ENCODE peak calls at places on chromosomes 2 and 18, in ten cellular contexts. One of them, this sample, is unnamed.

GRCh38 chr2:168948621-168949212 is 47.6 kb downstream of the G6PC2 start:
- DNase-seq in stimulated activated CD8-positive, alpha-beta memory T cell treated with anti-CD3 and anti-CD28 coated beads, Interleukin-2, amount 100 ng/mL, for 48 hours: no peak
- DNase-seq in cardiac muscle cell: peak; percentile 41
- DNase-seq in right lobe of liver: no peak
- DNase-seq in NCI-H510A treated with DMSO at 0.1 percent for 48 hours: no peak
- DNase-seq in fibroblast of the aortic adventitia: peak; percentile 11
- DNase-seq in LHCN-M2: no peak
- DNase-seq in OCI-M1: peak; percentile 41
- DNase-seq in sigmoid colon: no peak
- DNase-seq in cardiac fibroblast: peak; percentile 52
- DNase-seq in this sample: peak; percentile 37

GRCh38 chr2:173149491-173149890 is 73.8 kb downstream of the MAP3K20 start:
- DNase-seq in LHCN-M2: no peak
- DNase-seq in sigmoid colon: no peak
- DNase-seq in stimulated activated CD8-positive, alpha-beta memory T cell treated with anti-CD3 and anti-CD28 coated beads, Interleukin-2, amount 100 ng/mL, for 48 hours: peak; percentile 28
- DNase-seq in NCI-H510A treated with DMSO at 0.1 percent for 48 hours: no peak
- DNase-seq in fibroblast of the aortic adventitia: no peak
- DNase-seq in OCI-M1: no peak
- DNase-seq in cardiac fibroblast: no peak
- DNase-seq in right lobe of liver: no peak
- DNase-seq in cardiac muscle cell: no peak
- DNase-seq in this sample: no peak

GRCh38 chr18:79118797-79119196 is 49.6 kb downstream of the ATP9B start:
- DNase-seq in fibroblast of the aortic adventitia: no peak
- DNase-seq in cardiac muscle cell: peak; percentile 65
- DNase-seq in LHCN-M2: no peak
- DNase-seq in sigmoid colon: no peak
- DNase-seq in OCI-M1: no peak
- DNase-seq in right lobe of liver: no peak
- DNase-seq in NCI-H510A treated with DMSO at 0.1 percent for 48 hours: no peak
- DNase-seq in cardiac fibroblast: no peak
- DNase-seq in stimulated activated CD8-positive, alpha-beta memory T cell treated with anti-CD3 and anti-CD28 coated beads, Interleukin-2, amount 100 ng/mL, for 48 hours: no peak
- DNase-seq in this sample: no peak

GRCh38 chr2:149098722-149099121 is 60.2 kb downstream of the LYPD6B start:
- DNase-seq in OCI-M1: no peak
- DNase-seq in stimulated activated CD8-positive, alpha-beta memory T cell treated with anti-CD3 and anti-CD28 coated beads, Interleukin-2, amount 100 ng/mL, for 48 hours: no peak
- DNase-seq in fibroblast of the aortic adventitia: peak; percentile 7
- DNase-seq in cardiac fibroblast: no peak
- DNase-seq in cardiac muscle cell: peak; percentile 25
- DNase-seq in LHCN-M2: peak; percentile 85
- DNase-seq in right lobe of liver: no peak
- DNase-seq in sigmoid colon: no peak
- DNase-seq in NCI-H510A treated with DMSO at 0.1 percent for 48 hours: no peak
- DNase-seq in this sample: no peak

GRCh38 chr2:237129625-237130263 is 44.1 kb downstream of the COPS8 start:
- DNase-seq in NCI-H510A treated with DMSO at 0.1 percent for 48 hours: no peak
- DNase-seq in fibroblast of the aortic adventitia: no peak
- DNase-seq in right lobe of liver: no peak
- DNase-seq in stimulated activated CD8-positive, alpha-beta memory T cell treated with anti-CD3 and anti-CD28 coated beads, Interleukin-2, amount 100 ng/mL, for 48 hours: no peak
- DNase-seq in sigmoid colon: no peak
- DNase-seq in cardiac muscle cell: no peak
- DNase-seq in cardiac fibroblast: no peak
- DNase-seq in OCI-M1: no peak
- DNase-seq in LHCN-M2: no peak
- DNase-seq in this sample: no peak

GRCh38 chr2:132547089-132547687 is 122.8 kb downstream of the LYPD1 start:
- DNase-seq in stimulated activated CD8-positive, alpha-beta memory T cell treated with anti-CD3 and anti-CD28 coated beads, Interleukin-2, amount 100 ng/mL, for 48 hours: peak; percentile 33
- DNase-seq in LHCN-M2: peak; percentile 57
- DNase-seq in NCI-H510A treated with DMSO at 0.1 percent for 48 hours: peak; percentile 77
- DNase-seq in fibroblast of the aortic adventitia: peak; percentile 89
- DNase-seq in OCI-M1: peak; percentile 77
- DNase-seq in cardiac fibroblast: peak; percentile 88
- DNase-seq in cardiac muscle cell: peak; percentile 82
- DNase-seq in right lobe of liver: peak; percentile 54
- DNase-seq in sigmoid colon: peak; percentile 77
- DNase-seq in this sample: peak; percentile 59

GRCh38 chr2:146990311-146990781 is 854.5 kb upstream of the ACVR2A start:
- DNase-seq in right lobe of liver: no peak
- DNase-seq in cardiac fibroblast: peak; percentile 49
- DNase-seq in sigmoid colon: no peak
- DNase-seq in NCI-H510A treated with DMSO at 0.1 percent for 48 hours: no peak
- DNase-seq in OCI-M1: no peak
- DNase-seq in fibroblast of the aortic adventitia: peak; percentile 92
- DNase-seq in stimulated activated CD8-positive, alpha-beta memory T cell treated with anti-CD3 and anti-CD28 coated beads, Interleukin-2, amount 100 ng/mL, for 48 hours: no peak
- DNase-seq in LHCN-M2: peak; percentile 52
- DNase-seq in cardiac muscle cell: peak; percentile 85
- DNase-seq in this sample: no peak

GRCh38 chr2:101823347-101823791 is 125.9 kb downstream of the MAP4K4 start:
- DNase-seq in right lobe of liver: no peak
- DNase-seq in stimulated activated CD8-positive, alpha-beta memory T cell treated with anti-CD3 and anti-CD28 coated beads, Interleukin-2, amount 100 ng/mL, for 48 hours: peak; percentile 34
- DNase-seq in cardiac muscle cell: peak; percentile 78
- DNase-seq in cardiac fibroblast: peak; percentile 83
- DNase-seq in NCI-H510A treated with DMSO at 0.1 percent for 48 hours: peak; percentile 24
- DNase-seq in LHCN-M2: peak; percentile 62
- DNase-seq in OCI-M1: peak; percentile 56
- DNase-seq in fibroblast of the aortic adventitia: peak; percentile 72
- DNase-seq in sigmoid colon: peak; percentile 75
- DNase-seq in this sample: peak; percentile 66

GRCh38 chr2:84388133-84388532 is 70.9 kb downstream of the SUCLG1 start:
- DNase-seq in sigmoid colon: no peak
- DNase-seq in stimulated activated CD8-positive, alpha-beta memory T cell treated with anti-CD3 and anti-CD28 coated beads, Interleukin-2, amount 100 ng/mL, for 48 hours: no peak
- DNase-seq in NCI-H510A treated with DMSO at 0.1 percent for 48 hours: no peak
- DNase-seq in cardiac fibroblast: no peak
- DNase-seq in cardiac muscle cell: no peak
- DNase-seq in right lobe of liver: no peak
- DNase-seq in OCI-M1: no peak
- DNase-seq in fibroblast of the aortic adventitia: peak; percentile 10
- DNase-seq in LHCN-M2: peak; percentile 2
- DNase-seq in this sample: no peak

GRCh38 chr2:85769987-85770362 is 16.2 kb downstream of the ATOH8 start:
- DNase-seq in right lobe of liver: no peak
- DNase-seq in cardiac muscle cell: no peak
- DNase-seq in sigmoid colon: no peak
- DNase-seq in fibroblast of the aortic adventitia: no peak
- DNase-seq in cardiac fibroblast: no peak
- DNase-seq in LHCN-M2: no peak
- DNase-seq in OCI-M1: no peak
- DNase-seq in stimulated activated CD8-positive, alpha-beta memory T cell treated with anti-CD3 and anti-CD28 coated beads, Interleukin-2, amount 100 ng/mL, for 48 hours: no peak
- DNase-seq in NCI-H510A treated with DMSO at 0.1 percent for 48 hours: no peak
- DNase-seq in this sample: no peak

GRCh38 chr2:144524190-144524957 is 4.5 kb upstream of the ZEB2 start:
- DNase-seq in right lobe of liver: peak; percentile 67
- DNase-seq in OCI-M1: peak; percentile 49
- DNase-seq in NCI-H510A treated with DMSO at 0.1 percent for 48 hours: peak; percentile 19
- DNase-seq in sigmoid colon: peak; percentile 80
- DNase-seq in stimulated activated CD8-positive, alpha-beta memory T cell treated with anti-CD3 and anti-CD28 coated beads, Interleukin-2, amount 100 ng/mL, for 48 hours: no peak
- DNase-seq in cardiac fibroblast: peak; percentile 34
- DNase-seq in fibroblast of the aortic adventitia: peak; percentile 47
- DNase-seq in LHCN-M2: peak; percentile 37
- DNase-seq in cardiac muscle cell: peak; percentile 77
- DNase-seq in this sample: peak; percentile 40

GRCh38 chr2:70896765-70897202 is 38.9 kb upstream of the ATP6V1B1 start:
- DNase-seq in cardiac fibroblast: no peak
- DNase-seq in right lobe of liver: no peak
- DNase-seq in fibroblast of the aortic adventitia: no peak
- DNase-seq in NCI-H510A treated with DMSO at 0.1 percent for 48 hours: no peak
- DNase-seq in cardiac muscle cell: no peak
- DNase-seq in stimulated activated CD8-positive, alpha-beta memory T cell treated with anti-CD3 and anti-CD28 coated beads, Interleukin-2, amount 100 ng/mL, for 48 hours: no peak
- DNase-seq in OCI-M1: no peak
- DNase-seq in sigmoid colon: no peak
- DNase-seq in LHCN-M2: no peak
- DNase-seq in this sample: no peak

GRCh38 chr2:60948161-60948560 is 66.8 kb downstream of the REL start:
- DNase-seq in right lobe of liver: no peak
- DNase-seq in LHCN-M2: no peak
- DNase-seq in fibroblast of the aortic adventitia: no peak
- DNase-seq in cardiac fibroblast: no peak
- DNase-seq in sigmoid colon: no peak
- DNase-seq in stimulated activated CD8-positive, alpha-beta memory T cell treated with anti-CD3 and anti-CD28 coated beads, Interleukin-2, amount 100 ng/mL, for 48 hours: no peak
- DNase-seq in OCI-M1: no peak
- DNase-seq in NCI-H510A treated with DMSO at 0.1 percent for 48 hours: no peak
- DNase-seq in cardiac muscle cell: no peak
- DNase-seq in this sample: no peak

GRCh38 chr2:42906557-42907380 is 114.4 kb upstream of the HAAO start:
- DNase-seq in cardiac muscle cell: peak; percentile 56
- DNase-seq in LHCN-M2: no peak
- DNase-seq in fibroblast of the aortic adventitia: peak; percentile 63
- DNase-seq in cardiac fibroblast: no peak
- DNase-seq in sigmoid colon: peak; percentile 82
- DNase-seq in right lobe of liver: no peak
- DNase-seq in stimulated activated CD8-positive, alpha-beta memory T cell treated with anti-CD3 and anti-CD28 coated beads, Interleukin-2, amount 100 ng/mL, for 48 hours: no peak
- DNase-seq in NCI-H510A treated with DMSO at 0.1 percent for 48 hours: peak; percentile 21
- DNase-seq in OCI-M1: no peak
- DNase-seq in this sample: no peak

GRCh38 chr2:121722479-121722878 is 14.2 kb downstream of the NIFK start:
- DNase-seq in stimulated activated CD8-positive, alpha-beta memory T cell treated with anti-CD3 and anti-CD28 coated beads, Interleukin-2, amount 100 ng/mL, for 48 hours: no peak
- DNase-seq in right lobe of liver: no peak
- DNase-seq in LHCN-M2: peak; percentile 84
- DNase-seq in OCI-M1: peak; percentile 25
- DNase-seq in cardiac fibroblast: peak; percentile 91
- DNase-seq in sigmoid colon: no peak
- DNase-seq in fibroblast of the aortic adventitia: peak; percentile 62
- DNase-seq in cardiac muscle cell: peak; percentile 19
- DNase-seq in NCI-H510A treated with DMSO at 0.1 percent for 48 hours: no peak
- DNase-seq in this sample: no peak

GRCh38 chr2:156110890-156111289 is 221.6 kb downstream of the NR4A2 start:
- DNase-seq in fibroblast of the aortic adventitia: no peak
- DNase-seq in right lobe of liver: no peak
- DNase-seq in NCI-H510A treated with DMSO at 0.1 percent for 48 hours: no peak
- DNase-seq in LHCN-M2: no peak
- DNase-seq in stimulated activated CD8-positive, alpha-beta memory T cell treated with anti-CD3 and anti-CD28 coated beads, Interleukin-2, amount 100 ng/mL, for 48 hours: no peak
- DNase-seq in OCI-M1: peak; percentile 85
- DNase-seq in sigmoid colon: no peak
- DNase-seq in cardiac muscle cell: no peak
- DNase-seq in cardiac fibroblast: no peak
- DNase-seq in this sample: peak; percentile 66

GRCh38 chr2:54620948-54621347 is 102.5 kb upstream of the EML6 start:
- DNase-seq in stimulated activated CD8-positive, alpha-beta memory T cell treated with anti-CD3 and anti-CD28 coated beads, Interleukin-2, amount 100 ng/mL, for 48 hours: no peak
- DNase-seq in LHCN-M2: no peak
- DNase-seq in cardiac muscle cell: no peak
- DNase-seq in OCI-M1: no peak
- DNase-seq in fibroblast of the aortic adventitia: no peak
- DNase-seq in sigmoid colon: no peak
- DNase-seq in right lobe of liver: no peak
- DNase-seq in cardiac fibroblast: no peak
- DNase-seq in NCI-H510A treated with DMSO at 0.1 percent for 48 hours: no peak
- DNase-seq in this sample: no peak

GRCh38 chr2:240598311-240598911 is 11.9 kb downstream of the CAPN10 start:
- DNase-seq in cardiac muscle cell: no peak
- DNase-seq in NCI-H510A treated with DMSO at 0.1 percent for 48 hours: no peak
- DNase-seq in stimulated activated CD8-positive, alpha-beta memory T cell treated with anti-CD3 and anti-CD28 coated beads, Interleukin-2, amount 100 ng/mL, for 48 hours: no peak
- DNase-seq in OCI-M1: no peak
- DNase-seq in cardiac fibroblast: no peak
- DNase-seq in right lobe of liver: no peak
- DNase-seq in fibroblast of the aortic adventitia: no peak
- DNase-seq in LHCN-M2: no peak
- DNase-seq in sigmoid colon: peak; percentile 64
- DNase-seq in this sample: no peak

GRCh38 chr2:162838141-162838500 is 446 bp downstream of the KCNH7 start:
- DNase-seq in stimulated activated CD8-positive, alpha-beta memory T cell treated with anti-CD3 and anti-CD28 coated beads, Interleukin-2, amount 100 ng/mL, for 48 hours: no peak
- DNase-seq in cardiac fibroblast: no peak
- DNase-seq in OCI-M1: no peak
- DNase-seq in sigmoid colon: no peak
- DNase-seq in LHCN-M2: no peak
- DNase-seq in fibroblast of the aortic adventitia: no peak
- DNase-seq in right lobe of liver: no peak
- DNase-seq in NCI-H510A treated with DMSO at 0.1 percent for 48 hours: peak; percentile 51
- DNase-seq in cardiac muscle cell: no peak
- DNase-seq in this sample: no peak

GRCh38 chr2:218448934-218449333 is 30.0 kb downstream of the VIL1 start:
- DNase-seq in sigmoid colon: no peak
- DNase-seq in cardiac fibroblast: peak; percentile 10
- DNase-seq in NCI-H510A treated with DMSO at 0.1 percent for 48 hours: peak; percentile 9
- DNase-seq in cardiac muscle cell: no peak
- DNase-seq in right lobe of liver: no peak
- DNase-seq in LHCN-M2: peak; percentile 72
- DNase-seq in fibroblast of the aortic adventitia: peak; percentile 5
- DNase-seq in OCI-M1: no peak
- DNase-seq in stimulated activated CD8-positive, alpha-beta memory T cell treated with anti-CD3 and anti-CD28 coated beads, Interleukin-2, amount 100 ng/mL, for 48 hours: no peak
- DNase-seq in this sample: no peak

GRCh38 chr2:63614983-63615945 is 26.5 kb downstream of the MDH1 start:
- DNase-seq in sigmoid colon: no peak
- DNase-seq in NCI-H510A treated with DMSO at 0.1 percent for 48 hours: no peak
- DNase-seq in right lobe of liver: no peak
- DNase-seq in fibroblast of the aortic adventitia: peak; percentile 40
- DNase-seq in LHCN-M2: no peak
- DNase-seq in stimulated activated CD8-positive, alpha-beta memory T cell treated with anti-CD3 and anti-CD28 coated beads, Interleukin-2, amount 100 ng/mL, for 48 hours: no peak
- DNase-seq in cardiac muscle cell: peak; percentile 52
- DNase-seq in OCI-M1: peak; percentile 13
- DNase-seq in cardiac fibroblast: peak; percentile 69
- DNase-seq in this sample: no peak

GRCh38 chr18:49026501-49027378 is 76.0 kb upstream of the SMAD7 start:
- DNase-seq in NCI-H510A treated with DMSO at 0.1 percent for 48 hours: no peak
- DNase-seq in stimulated activated CD8-positive, alpha-beta memory T cell treated with anti-CD3 and anti-CD28 coated beads, Interleukin-2, amount 100 ng/mL, for 48 hours: no peak
- DNase-seq in fibroblast of the aortic adventitia: no peak
- DNase-seq in right lobe of liver: no peak
- DNase-seq in cardiac muscle cell: no peak
- DNase-seq in cardiac fibroblast: no peak
- DNase-seq in OCI-M1: no peak
- DNase-seq in sigmoid colon: no peak
- DNase-seq in LHCN-M2: no peak
- DNase-seq in this sample: no peak